ENCODE peak calls at places on chromosomes 16 and 17, in four cellular contexts. Z, A, B and E are unnamed samples.

GRCh38 chr17:296906-297690 is 55.5 kb downstream of the RPH3AL start:
- DNase-seq in A (no peak), B (no peak), Z (no peak), E (no peak)

GRCh38 chr17:20998571-20999043 is 44.2 kb downstream of the USP22 start:
- DNase-seq in A (no peak), B (no peak), Z (no peak), E (no peak)

GRCh38 chr16:78654929-78655328 is 555.5 kb downstream of the WWOX start:
- DNase-seq in A (no peak), Z (no peak), B (no peak), E (no peak)

GRCh38 chr16:86505899-86506864 is 4.1 kb upstream of the FOXF1 start:
- DNase-seq in Z (no peak), B (no peak), A (no peak), E (no peak)

GRCh38 chr16:81891734-81892364 is 112.8 kb downstream of the PLCG2 start:
- DNase-seq in B (no peak), A (no peak), Z (no peak), E (no peak)

GRCh38 chr16:87608400-87608985 is 6.2 kb downstream of the JPH3 start:
- DNase-seq in B (peak), A (peak), Z (peak), E (peak)

GRCh38 chr17:11997972-11998233 is 628 bp upstream of the ZNF18 start:
- DNase-seq in Z (no peak), A (no peak), B (no peak), E (no peak)

GRCh38 chr17:75896360-75897075 is at the start of gene TRIM65:
- DNase-seq in Z (peak), A (peak), B (peak), E (no peak)

GRCh38 chr16:83272201-83272600 is 535.6 kb upstream of the HSBP1 start:
- DNase-seq in Z (no peak), A (peak), B (no peak), E (peak)

GRCh38 chr17:57408064-57408811 is 151.9 kb downstream of the MSI2 start:
- DNase-seq in Z (peak), A (no peak), B (no peak), E (no peak)

GRCh38 chr16:177394-177822 is 928 bp downstream of the HBA1 start:
- DNase-seq in A (peak), Z (peak), B (peak), E (no peak)

GRCh38 chr17:6108382-6108781 is 38.2 kb downstream of the WSCD1 start:
- DNase-seq in Z (no peak), A (no peak), B (no peak), E (no peak)

GRCh38 chr17:8445536-8445935 is 9.9 kb downstream of the NDEL1 start:
- DNase-seq in Z (no peak), B (no peak), A (no peak), E (no peak)
- H3K4me3 ChIP-seq in Z (no peak), B (no peak), A (no peak), E (no peak)

GRCh38 chr17:43213545-43213944 is 1.9 kb downstream of the TMEM106A start:
- DNase-seq in Z (no peak), A (no peak), B (no peak), E (no peak)

GRCh38 chr17:43211480-43212402 is at the start of gene TMEM106A:
- DNase-seq in B (peak), Z (peak), A (peak), E (peak)

GRCh38 chr17:43212641-43213490 is 1.2 kb downstream of the TMEM106A start:
- DNase-seq in Z (no peak), B (no peak), A (no peak), E (no peak)

GRCh38 chr17:43211123-43211479 is 574 bp upstream of the TMEM106A start:
- DNase-seq in Z (no peak), B (no peak), A (no peak), E (no peak)

DNA sequence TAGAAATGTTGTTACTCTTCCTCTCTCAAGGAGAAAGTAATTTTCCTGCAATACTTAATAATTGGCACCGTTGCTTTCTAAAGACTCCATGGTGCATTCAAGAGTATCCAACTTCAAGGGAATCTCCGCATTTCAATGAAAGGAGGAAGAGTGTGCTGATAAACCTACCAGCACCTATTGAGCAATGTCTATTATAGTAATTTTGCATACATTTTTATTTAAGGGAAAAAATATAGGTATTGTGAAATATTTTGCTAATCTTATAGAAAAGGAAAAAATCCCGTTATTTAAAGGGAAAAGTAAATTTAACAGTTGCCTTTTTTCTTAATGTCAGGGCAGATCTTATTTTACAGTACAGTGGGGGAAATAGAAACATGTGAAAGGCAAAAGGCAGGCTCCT is 1.1 kb upstream of the TMEM106A start:
- DNase-seq in B (no peak), Z (no peak), A (no peak), E (no peak)
- H3K4me3 ChIP-seq in B (no peak), Z (no peak), A (no peak), E (no peak)

DNA sequence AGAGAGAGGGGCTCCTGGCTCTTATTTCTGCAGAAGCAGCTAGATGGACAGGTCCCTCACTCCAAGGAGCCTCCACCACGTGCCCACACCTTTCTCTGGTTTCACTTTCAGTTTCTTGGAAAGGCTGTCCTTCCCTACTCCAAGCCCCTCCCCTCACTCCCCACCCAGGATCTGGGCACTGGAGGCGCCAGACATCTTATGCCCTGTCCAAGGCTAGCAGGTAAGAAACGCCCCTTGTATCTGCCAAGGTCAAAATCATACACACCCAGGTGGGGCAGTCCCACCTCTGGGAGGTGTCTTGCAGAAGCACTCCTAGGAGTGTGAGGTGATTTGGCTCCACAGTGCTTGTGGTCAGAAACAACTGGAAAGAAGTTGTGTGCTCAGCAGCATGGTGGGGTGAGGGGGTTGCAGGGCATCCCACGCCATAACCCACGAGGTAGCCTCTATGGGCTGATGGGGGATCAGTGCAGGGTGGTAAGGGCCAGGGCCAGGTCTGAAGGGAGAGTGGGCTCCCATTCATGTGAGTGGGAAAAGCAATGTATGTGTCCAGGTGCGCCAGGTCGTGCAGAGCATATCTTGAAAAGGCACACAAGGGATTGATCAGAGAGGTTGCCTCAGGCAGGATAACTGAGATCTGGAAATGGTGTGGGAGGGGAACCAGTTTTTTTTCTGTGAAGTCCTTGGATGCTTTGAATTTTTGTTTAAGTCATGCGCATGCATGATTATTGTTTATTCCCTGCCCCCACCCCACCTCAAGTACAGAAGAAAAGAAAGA is 31.8 kb upstream of the PRM1 start:
- DNase-seq in Z (no peak), B (peak), A (peak), E (no peak)
- H3K4me3 ChIP-seq in Z (no peak), B (no peak), A (no peak), E (no peak)

GRCh38 chr16:58756650-58757332 is 22.7 kb upstream of the GOT2 start:
- DNase-seq in A (no peak), B (no peak), Z (no peak), E (no peak)
- H3K4me3 ChIP-seq in A (no peak), B (no peak), Z (no peak), E (no peak)

GRCh38 chr17:4709794-4710692 is at the start of gene ARRB2:
- DNase-seq in B (peak), Z (peak), A (peak), E (peak)

GRCh38 chr17:4704991-4705390 is 1.1 kb upstream of the PELP1 start:
- DNase-seq in Z (no peak), B (no peak), A (no peak), E (no peak)

GRCh38 chr17:4703330-4703691 is 626 bp downstream of the PELP1 start:
- DNase-seq in Z (no peak), A (no peak), B (no peak), E (no peak)

GRCh38 chr17:4708436-4708835 is 2.0 kb upstream of the ARRB2 start:
- DNase-seq in A (no peak), Z (peak), B (no peak), E (no peak)

DNA sequence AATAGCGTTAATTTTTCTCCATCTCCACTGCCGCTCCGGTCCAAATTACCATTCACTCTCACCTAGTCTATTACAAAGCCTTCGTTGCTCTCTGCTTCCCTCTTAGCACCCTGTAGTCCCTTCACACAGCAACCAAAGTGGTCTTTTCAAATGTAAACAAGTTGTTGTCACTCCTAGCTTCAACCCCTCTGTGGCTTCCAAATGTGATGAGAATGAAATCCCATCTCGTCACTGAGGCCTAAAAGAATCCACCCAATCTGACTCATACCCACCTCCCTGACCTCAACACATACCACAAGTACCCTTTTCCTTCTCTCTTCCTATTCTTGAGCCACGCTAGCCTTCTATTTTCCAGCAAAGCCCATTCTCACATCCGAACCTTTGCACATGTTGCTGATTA is 2.2 kb upstream of the PELP1 start:
- DNase-seq in A (no peak), B (no peak), Z (no peak), E (no peak)
- H3K4me3 ChIP-seq in A (no peak), B (no peak), Z (no peak), E (no peak)

GRCh38 chr17:26962255-26963162 is 331.4 kb upstream of the WSB1 start:
- DNase-seq in B (no peak), A (no peak), Z (peak), E (no peak)

DNA sequence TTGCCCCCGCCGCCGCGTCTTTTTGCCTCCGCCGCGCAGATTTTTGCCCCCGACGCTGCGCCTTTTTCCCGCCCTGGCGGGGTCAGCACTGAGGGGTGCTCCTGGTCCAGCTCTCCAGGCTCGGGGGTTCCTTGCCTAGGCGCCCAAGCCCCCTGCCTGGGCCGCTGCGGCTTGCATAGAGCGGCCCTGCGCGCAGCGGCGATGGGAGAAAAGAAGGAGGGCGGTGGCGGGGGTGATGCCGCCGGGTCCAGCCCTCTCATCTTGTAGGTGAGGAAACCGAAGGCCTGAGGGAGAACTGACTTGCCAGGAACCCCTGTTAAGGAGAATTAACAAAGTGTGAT is 330.8 kb upstream of the WSB1 start:
- DNase-seq in A (no peak), B (no peak), Z (no peak), E (no peak)
- H3K4me3 ChIP-seq in A (no peak), B (no peak), Z (no peak), E (no peak)

DNA sequence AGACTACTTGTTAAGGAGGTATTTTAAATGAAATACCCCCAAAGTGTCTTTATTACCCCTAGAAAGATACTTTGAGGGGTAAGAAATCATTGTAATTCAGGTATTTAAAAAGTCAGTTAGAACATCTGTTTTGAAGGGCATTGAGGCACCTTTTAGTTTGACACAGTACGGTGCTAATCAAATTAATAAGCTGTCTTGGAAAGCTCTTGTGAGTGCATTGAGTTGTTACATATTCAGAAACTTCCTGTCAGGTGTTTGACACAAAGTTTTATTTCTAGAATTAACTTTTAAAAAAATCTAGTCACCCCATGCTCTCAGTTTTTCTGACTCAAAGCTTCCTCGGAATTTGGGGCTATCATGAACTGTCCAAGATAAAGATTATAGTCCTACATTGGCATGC is 4.6 kb downstream of the RBBP6 start:
- DNase-seq in Z (no peak), A (no peak), B (no peak), E (no peak)
- H3K4me3 ChIP-seq in Z (peak), A (peak), B (peak), E (no peak)

DNA sequence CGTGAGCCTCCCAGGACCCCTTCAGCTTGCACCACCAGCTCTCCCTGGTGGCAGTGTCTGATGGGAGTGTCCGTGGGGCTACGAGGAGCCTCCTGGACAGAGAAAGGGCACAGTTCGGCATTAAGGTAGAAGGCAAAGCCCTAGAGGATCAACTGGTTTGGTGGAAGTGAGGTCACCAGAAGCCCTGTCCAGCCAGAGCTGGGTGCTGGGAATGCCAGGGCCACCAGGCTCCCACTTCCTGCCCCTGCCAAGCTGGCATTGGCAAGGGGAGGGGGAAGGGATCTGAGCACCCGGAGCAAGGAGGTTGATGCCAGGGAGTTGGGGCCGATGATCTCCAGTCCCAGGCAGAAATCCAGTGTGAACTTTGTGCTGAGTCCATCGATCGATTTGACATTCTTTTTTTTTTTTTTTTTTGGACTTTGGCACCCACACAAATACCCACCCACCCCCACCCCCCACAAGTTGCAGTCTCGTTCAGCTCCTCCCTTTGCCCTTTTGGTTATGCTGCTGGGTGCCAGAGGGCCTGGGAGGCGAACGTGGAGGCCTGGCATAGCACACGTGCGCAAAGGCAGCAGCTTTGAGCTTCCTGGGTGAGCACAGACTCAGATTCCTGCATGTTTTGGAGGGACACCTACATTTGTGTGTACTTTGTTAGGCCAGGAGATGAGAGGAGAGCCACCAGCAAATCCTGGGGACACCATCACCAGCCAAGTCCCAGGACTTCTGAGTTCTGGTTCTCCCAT is 2.1 kb downstream of the NHERF1 start:
- DNase-seq in B (no peak), Z (no peak), A (no peak), E (no peak)
- H3K4me3 ChIP-seq in B (peak), Z (peak), A (peak), E (peak)

DNA sequence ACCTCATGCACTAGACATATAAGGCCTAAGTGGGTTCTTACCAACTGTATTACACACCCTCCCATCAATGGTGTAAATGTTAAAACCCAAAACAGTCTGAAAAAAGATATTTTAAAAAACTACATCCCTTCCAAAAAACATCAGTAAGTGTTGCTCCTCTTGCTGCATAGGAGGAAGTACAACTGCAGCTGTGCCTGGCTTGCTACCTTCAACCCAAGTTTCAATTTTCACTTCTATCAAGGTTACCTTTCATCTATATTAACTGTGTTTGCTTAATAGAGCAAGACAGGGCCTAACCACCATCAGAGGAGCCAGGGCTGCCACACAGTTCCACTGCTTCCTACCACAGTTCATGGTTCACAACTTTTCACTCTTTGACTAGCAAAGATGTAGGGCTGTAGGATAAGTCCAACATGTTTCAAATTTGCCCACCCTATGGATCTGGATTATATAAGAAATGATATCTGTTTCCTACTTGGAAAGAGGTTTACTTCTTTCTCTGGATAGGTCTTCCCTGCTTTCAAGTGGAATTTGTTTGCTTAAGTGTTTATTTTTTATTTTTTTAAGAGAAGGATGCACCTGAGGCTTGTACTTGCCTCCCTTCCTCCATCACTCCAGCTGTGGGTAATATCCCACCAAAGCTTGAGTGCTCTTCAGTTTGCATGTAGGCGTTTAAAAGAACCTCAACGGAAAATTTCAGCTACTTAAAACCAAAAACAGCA is 56.7 kb downstream of the GRB7 start:
- DNase-seq in Z (no peak), A (no peak), B (no peak), E (no peak)
- H3K4me3 ChIP-seq in Z (no peak), A (no peak), B (no peak), E (no peak)

DNA sequence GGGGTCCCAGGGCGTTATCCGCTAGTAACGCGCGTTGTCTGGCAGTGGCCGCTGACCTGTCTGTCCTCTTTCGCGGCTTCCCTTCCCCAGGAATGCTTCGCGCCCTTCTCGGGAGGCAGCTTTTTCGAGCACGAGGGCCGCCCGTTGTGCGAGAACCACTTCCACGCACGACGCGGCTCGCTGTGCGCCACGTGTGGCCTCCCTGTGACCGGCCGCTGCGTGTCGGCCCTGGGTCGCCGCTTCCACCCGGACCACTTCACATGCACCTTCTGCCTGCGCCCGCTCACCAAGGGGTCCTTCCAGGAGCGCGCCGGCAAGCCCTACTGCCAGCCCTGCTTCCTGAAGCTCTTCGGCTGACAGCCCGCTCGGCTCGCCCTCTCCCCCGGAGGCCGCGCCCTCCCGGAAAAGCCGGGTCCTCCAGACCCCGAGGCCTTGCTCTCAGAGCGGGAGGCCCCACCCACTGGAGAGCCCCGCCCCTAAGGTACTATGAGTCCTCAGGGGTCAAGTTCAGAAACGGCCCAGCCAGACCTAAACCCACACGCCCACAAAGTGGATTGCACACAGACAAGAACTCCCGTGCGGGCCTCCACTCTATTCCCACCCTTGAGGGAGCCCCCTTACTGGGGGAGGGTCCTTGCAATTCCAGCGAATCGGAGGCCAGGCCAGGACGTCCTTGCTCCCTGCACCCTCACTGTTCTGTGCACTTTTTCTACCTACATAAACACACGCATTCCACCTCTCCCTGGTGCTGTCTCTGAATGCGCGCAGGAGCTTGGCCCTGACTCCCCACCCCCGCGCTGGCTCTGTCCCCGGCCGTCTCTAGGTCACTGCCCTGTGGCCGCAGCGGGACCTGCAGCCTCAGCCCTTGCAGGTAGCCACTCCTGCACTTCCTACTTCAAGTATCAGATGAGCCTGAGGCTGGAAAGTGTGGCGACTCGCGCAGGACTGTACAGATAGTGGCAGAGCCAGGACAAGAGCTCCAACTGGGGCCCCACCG is 5.4 kb upstream of the SLC5A2 start:
- DNase-seq in B (no peak), A (no peak), Z (peak), E (no peak)
- H3K4me3 ChIP-seq in B (peak), A (no peak), Z (peak), E (no peak)